ENCODE peak calls at places on chromosomes 12 and 14, in nine cellular contexts. C, J, F, G, Y, U, X, R and P are unnamed samples.
A peak's percentile ranks its signal among the peaks of the same experiment; 100 is the strongest.

GRCh38 chr14:50038398-50039119 is 77.8 kb downstream of the VCPKMT start:
- DNase-seq in C (peak; percentile 52), J (peak; percentile 59), F (no peak), G (no peak), Y (peak; percentile 87), U (peak; percentile 71), X (no peak), R (no peak), P (no peak)

GRCh38 chr12:48183876-48184548 is 568 bp downstream of the CCDC184 start:
- DNase-seq in C (peak; percentile 79), J (no peak), F (no peak), G (no peak), Y (no peak), U (no peak), X (no peak), R (no peak), P (no peak)

GRCh38 chr14:33849455-33849801 is 101.4 kb downstream of the EGLN3 start:
- DNase-seq in C (no peak), J (no peak), F (no peak), G (no peak), Y (no peak), U (no peak), X (no peak), R (no peak), P (no peak)

GRCh38 chr12:48977290-48978281 is 536 bp upstream of the WNT1 start:
- DNase-seq in C (peak; percentile 93), J (no peak), F (no peak), G (peak; percentile 95), Y (peak; percentile 66), U (no peak), X (no peak), R (peak; percentile 87), P (no peak)

GRCh38 chr12:53677612-53678133 is 1.8 kb upstream of the ATP5MC2 start:
- DNase-seq in C (no peak), J (no peak), F (no peak), G (no peak), Y (no peak), U (peak; percentile 28), X (no peak), R (no peak), P (no peak)

GRCh38 chr14:96091149-96091693 is 52.1 kb downstream of the C14orf132 start:
- DNase-seq in C (peak; percentile 35), J (no peak), F (peak; percentile 73), G (peak; percentile 55), Y (no peak), U (no peak), X (no peak), R (no peak), P (no peak)

GRCh38 chr12:130961921-130962326 is 8.2 kb downstream of the ADGRD1 start:
- DNase-seq in C (no peak), J (no peak), F (no peak), G (no peak), Y (no peak), U (no peak), X (no peak), R (no peak), P (no peak)

GRCh38 chr12:8956772-8957171 is 7.3 kb upstream of the M6PR start:
- DNase-seq in C (no peak), J (no peak), F (no peak), G (no peak), Y (no peak), U (no peak), X (no peak), R (no peak), P (no peak)

GRCh38 chr14:61927521-61927920 is 165.3 kb downstream of the SNAPC1 start:
- DNase-seq in C (peak; percentile 57), J (no peak), F (no peak), G (no peak), Y (peak; percentile 62), U (peak; percentile 4), X (no peak), R (no peak), P (peak; percentile 48)

GRCh38 chr14:69674546-69675245 is 63.3 kb downstream of the SUSD6 start:
- DNase-seq in C (no peak), J (no peak), F (no peak), G (no peak), Y (no peak), U (no peak), X (no peak), R (no peak), P (no peak)

GRCh38 chr12:125065753-125066570 is 727 bp downstream of the AACS start:
- DNase-seq in C (peak; percentile 69), J (no peak), F (no peak), G (no peak), Y (no peak), U (no peak), X (no peak), R (no peak), P (no peak)

GRCh38 chr14:91228112-91229004 is 16.1 kb downstream of the GPR68 start:
- DNase-seq in C (peak; percentile 83), J (no peak), F (no peak), G (peak; percentile 84), Y (peak; percentile 78), U (peak; percentile 39), X (no peak), R (no peak), P (peak; percentile 34)

GRCh38 chr12:118377005-118377890 is 893 bp downstream of the SUDS3 start:
- DNase-seq in C (peak; percentile 58), J (no peak), F (no peak), G (no peak), Y (no peak), U (no peak), X (no peak), R (no peak), P (no peak)

GRCh38 chr14:33362934-33363333 is 424.3 kb downstream of the NPAS3 start:
- DNase-seq in C (peak; percentile 72), J (no peak), F (no peak), G (no peak), Y (no peak), U (no peak), X (no peak), R (no peak), P (no peak)

GRCh38 chr12:115710104-115710564 is 567.4 kb downstream of the MED13L start:
- DNase-seq in C (peak; percentile 61), J (peak; percentile 96), F (no peak), G (no peak), Y (peak; percentile 20), U (peak; percentile 67), X (no peak), R (no peak), P (no peak)

GRCh38 chr14:41607119-41607785 is 576 bp downstream of the LRFN5 start:
- DNase-seq in C (peak; percentile 68), J (no peak), F (no peak), G (no peak), Y (no peak), U (no peak), X (no peak), R (no peak), P (no peak)

GRCh38 chr12:15563683-15564082 is 225.5 kb downstream of the EPS8 start:
- DNase-seq in C (no peak), J (no peak), F (no peak), G (no peak), Y (peak; percentile 24), U (peak; percentile 72), X (no peak), R (no peak), P (no peak)

GRCh38 chr12:15558915-15559528 is 230.2 kb downstream of the EPS8 start:
- DNase-seq in C (no peak), J (no peak), F (no peak), G (no peak), Y (peak; percentile 66), U (peak; percentile 65), X (no peak), R (no peak), P (no peak)

GRCh38 chr12:15556411-15556810 is 232.8 kb downstream of the EPS8 start:
- DNase-seq in C (no peak), J (no peak), F (no peak), G (no peak), Y (no peak), U (no peak), X (no peak), R (no peak), P (no peak)

GRCh38 chr12:15562263-15562662 is 226.9 kb downstream of the EPS8 start:
- DNase-seq in C (no peak), J (no peak), F (no peak), G (no peak), Y (no peak), U (no peak), X (no peak), R (no peak), P (no peak)
- H3K4me3 ChIP-seq in C (no peak overlapping the region), J (no peak overlapping the region), F (no peak overlapping the region), G (no peak overlapping the region), Y (no peak overlapping the region), U (no peak overlapping the region), X (no peak overlapping the region), R (no peak overlapping the region), P (no peak overlapping the region)

DNA sequence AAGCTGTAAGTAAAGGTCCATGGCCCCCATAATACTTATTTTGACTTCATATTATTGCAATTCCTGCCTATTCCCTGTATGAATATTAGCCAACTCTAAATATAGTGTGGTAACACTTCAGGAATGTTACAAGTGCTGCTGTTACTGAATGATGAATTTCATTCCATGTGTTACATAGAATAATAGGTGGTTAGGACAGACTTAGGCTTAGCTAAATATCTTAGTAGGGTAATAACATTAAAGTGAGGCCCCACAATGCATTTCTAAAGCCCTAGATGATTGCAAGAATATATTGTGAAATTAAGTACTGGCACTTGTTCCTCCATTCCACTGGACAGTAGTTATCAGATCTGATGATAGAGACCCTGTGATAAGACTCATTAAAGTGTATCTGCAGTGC is 182.7 kb downstream of the PCNX1 start:
- DNase-seq in C (no peak), J (no peak), F (no peak), G (no peak), Y (no peak), U (peak; percentile 30), X (no peak), R (no peak), P (peak; percentile 42)
- TF ChIP-seq CTCF in C (no peak), J (no peak), F (no peak), G (no peak), Y (no peak), U (no peak), X (no peak), R (no peak), P (no peak)

GRCh38 chr14:71331393-71331792 is 424.1 kb downstream of the PCNX1 start:
- DNase-seq in C (no peak), J (no peak), F (no peak), G (no peak), Y (no peak), U (no peak), X (no peak), R (no peak), P (no peak)
- H3K4me3 ChIP-seq in C (no peak overlapping the region), J (no peak overlapping the region), F (no peak overlapping the region), G (no peak overlapping the region), Y (no peak overlapping the region), U (no peak overlapping the region), X (no peak overlapping the region), R (no peak overlapping the region), P (no peak overlapping the region)

GRCh38 chr12:126607157-126607556 is 1541.9 kb downstream of the AACS start:
- DNase-seq in C (no peak), J (no peak), F (no peak), G (no peak), Y (no peak), U (no peak), X (no peak), R (no peak), P (no peak)

GRCh38 chr12:126607867-126608266 is 1542.6 kb downstream of the AACS start:
- DNase-seq in C (no peak), J (no peak), F (no peak), G (no peak), Y (no peak), U (no peak), X (no peak), R (no peak), P (no peak)

GRCh38 chr12:126601184-126602170 is 1536.2 kb downstream of the AACS start:
- DNase-seq in C (no peak), J (no peak), F (no peak), G (no peak), Y (no peak), U (no peak), X (no peak), R (no peak), P (no peak)

GRCh38 chr12:126602611-126603010 is 1537.4 kb downstream of the AACS start:
- DNase-seq in C (no peak), J (no peak), F (no peak), G (no peak), Y (no peak), U (no peak), X (no peak), R (no peak), P (no peak)
- TF ChIP-seq CTCF in C (no peak), J (no peak), F (no peak), G (no peak), Y (no peak), U (no peak), X (no peak), R (no peak), P (no peak)